ENCODE peak calls at places on chromosomes 2 and 18, in seven cellular contexts. J is IMR-90; D is CD8-positive, alpha-beta T cell; P is aorta; M is body of pancreas; Y is sigmoid colon; K is stomach. R is an unnamed sample.

GRCh38 chr2:215749092-215749957 is 264.0 kb downstream of the MREG start:
- DNase-seq in P (peak; percentile 89), K (no peak), J (peak; percentile 64), M (peak; percentile 24), Y (peak; percentile 86), D (no peak), R (peak; percentile 93)

GRCh38 chr18:51339866-51340265 is 142.4 kb upstream of the MEX3C start:
- DNase-seq in M (no peak), Y (no peak), K (no peak), D (no peak), P (no peak), J (no peak), R (no peak)

GRCh38 chr2:38806001-38806400 is 28.0 kb downstream of the GEMIN6 start:
- DNase-seq in M (no peak), K (no peak), D (no peak), P (no peak), J (no peak), Y (no peak), R (no peak)

GRCh38 chr2:197674546-197674945 is 841 bp downstream of the RFTN2 start:
- DNase-seq in K (no peak), D (no peak), M (no peak), Y (no peak), P (no peak), J (peak; percentile 26), R (no peak)

GRCh38 chr2:55365303-55365702 is 54.4 kb downstream of the CCDC88A start:
- DNase-seq in P (no peak), J (peak; percentile 0), Y (no peak), D (no peak), K (no peak), M (no peak), R (no peak)

GRCh38 chr2:9149388-9149660 is 57.3 kb upstream of the ASAP2 start:
- DNase-seq in D (no peak), J (no peak), M (no peak), Y (peak; percentile 51), K (no peak), P (no peak), R (no peak)

GRCh38 chr18:58699551-58699950 is 28.3 kb downstream of the MALT1 start:
- DNase-seq in Y (no peak), D (no peak), K (no peak), M (no peak), J (no peak), P (no peak), R (no peak)

GRCh38 chr2:134411279-134411827 is 157.5 kb downstream of the MGAT5 start:
- DNase-seq in J (no peak), K (no peak), P (no peak), M (no peak), D (no peak), Y (no peak), R (no peak)

GRCh38 chr2:2843969-2844548 is 513.0 kb upstream of the MYT1L start:
- DNase-seq in K (no peak), P (no peak), M (no peak), J (no peak), D (no peak), Y (no peak), R (no peak)

GRCh38 chr2:137706786-137707613 is 257.3 kb upstream of the HNMT start:
- DNase-seq in K (no peak), D (no peak), M (no peak), J (no peak), P (peak; percentile 66), Y (peak; percentile 64), R (no peak)

GRCh38 chr2:152240559-152241231 is 65.1 kb upstream of the STAM2 start:
- DNase-seq in K (no peak), J (peak; percentile 75), M (no peak), P (no peak), Y (no peak), D (no peak), R (no peak)

GRCh38 chr2:206112108-206112507 is 26.1 kb upstream of the INO80D start:
- DNase-seq in M (no peak), J (no peak), K (no peak), Y (no peak), P (no peak), D (no peak), R (no peak)

GRCh38 chr18:3015203-3015590 is 2.3 kb upstream of the LPIN2 start:
- DNase-seq in Y (no peak), D (no peak), J (peak; percentile 84), P (no peak), K (no peak), M (no peak), R (no peak)

GRCh38 chr2:145040433-145040832 is 520.5 kb upstream of the ZEB2 start:
- DNase-seq in P (no peak), M (no peak), D (no peak), Y (no peak), K (no peak), J (peak; percentile 48), R (no peak)

GRCh38 chr2:36963106-36963505 is 3.2 kb downstream of the STRN start:
- DNase-seq in P (no peak), D (no peak), J (no peak), K (no peak), Y (no peak), M (no peak), R (no peak)

GRCh38 chr2:84900951-84901350 is 4.5 kb upstream of the TMSB10 start:
- DNase-seq in M (no peak), Y (no peak), P (no peak), D (no peak), K (no peak), J (no peak), R (no peak)

GRCh38 chr2:195051401-195051800 is 605.6 kb upstream of the SLC39A10 start:
- DNase-seq in K (no peak), J (no peak), M (no peak), P (no peak), D (no peak), Y (no peak), R (no peak)

GRCh38 chr2:234702731-234703225 is 205.9 kb upstream of the ARL4C start:
- DNase-seq in M (no peak), P (no peak), K (no peak), Y (no peak), J (no peak), D (no peak), R (peak; percentile 85)

GRCh38 chr2:202019689-202020450 is 13.8 kb upstream of the FZD7 start:
- DNase-seq in D (no peak), P (no peak), M (no peak), J (peak; percentile 44), Y (peak; percentile 79), K (no peak), R (no peak)

GRCh38 chr18:23725827-23726661 is 36.8 kb downstream of the LAMA3 start:
- DNase-seq in P (no peak), Y (no peak), K (no peak), D (no peak), M (no peak), J (no peak), R (peak; percentile 57)

GRCh38 chr2:59630789-59631188 is 922.7 kb downstream of the BCL11A start:
- DNase-seq in P (no peak), D (no peak), M (no peak), J (no peak), Y (no peak), K (no peak), R (no peak)

GRCh38 chr18:42545825-42546224 is 569.7 kb downstream of the RIT2 start:
- DNase-seq in M (no peak), K (no peak), D (no peak), Y (no peak), P (no peak), J (peak; percentile 8), R (no peak)

DNA sequence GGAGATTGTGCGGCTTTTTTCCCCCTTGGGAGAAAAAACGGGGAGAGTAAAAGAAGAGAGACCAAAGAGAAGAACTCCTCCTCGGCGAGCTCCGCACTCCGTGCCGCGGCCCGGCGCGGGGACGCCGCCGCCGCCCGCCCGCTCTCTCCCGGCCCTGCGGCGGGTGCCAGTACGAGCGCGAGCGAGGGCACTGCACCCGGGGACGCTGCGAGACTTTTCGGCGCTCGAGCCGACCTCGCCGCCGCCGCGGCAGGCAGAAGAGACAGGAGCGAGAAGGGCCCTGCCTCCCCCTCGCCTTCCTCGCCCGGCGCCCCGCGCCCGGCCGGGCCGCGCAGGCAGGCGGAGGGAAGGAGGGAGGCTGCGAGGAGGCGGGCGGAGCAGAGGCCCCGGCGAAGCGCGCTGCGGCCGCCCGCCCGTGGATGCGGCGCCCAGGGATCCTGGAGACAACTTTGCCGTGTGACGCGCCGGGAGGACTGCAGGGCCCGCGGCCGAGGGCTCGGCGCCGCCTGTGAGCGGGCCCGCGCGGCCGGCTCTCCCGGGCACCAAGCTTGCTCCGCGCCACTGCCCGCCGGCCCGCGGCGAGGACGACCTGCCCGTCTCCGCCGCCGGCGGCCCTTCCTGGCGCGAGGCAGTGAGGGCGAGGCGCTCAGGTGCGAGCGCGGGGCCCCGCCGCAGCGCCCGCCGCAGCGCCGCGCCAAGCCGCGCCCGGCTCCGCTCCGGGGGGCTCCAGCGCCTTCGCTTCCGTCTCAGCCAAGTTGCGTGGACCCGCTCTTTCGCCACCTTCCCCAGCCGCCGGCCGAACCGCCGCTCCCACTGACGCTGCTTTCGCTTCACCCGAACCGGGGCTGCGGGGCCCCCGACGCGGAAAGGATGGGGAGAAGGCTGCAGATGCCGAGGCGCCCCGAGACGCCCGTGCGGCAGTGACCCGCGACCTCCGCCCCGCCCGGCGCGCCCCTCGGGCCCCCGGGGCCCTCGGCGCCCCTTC is 653 bp upstream of the INHBB start:
- DNase-seq in D (no peak), J (no peak), K (no peak), P (no peak), M (no peak), Y (no peak), R (no peak)
- H3K4me3 ChIP-seq in D (peak overlapping the region; percentile 27), J (peak overlapping the region; percentile 48), K (peak overlapping the region; percentile 55), P (peak overlapping the region; percentile 63), M (no peak overlapping the region), Y (peak overlapping the region; percentile 55), R (peak overlapping the region; percentile 60)

DNA sequence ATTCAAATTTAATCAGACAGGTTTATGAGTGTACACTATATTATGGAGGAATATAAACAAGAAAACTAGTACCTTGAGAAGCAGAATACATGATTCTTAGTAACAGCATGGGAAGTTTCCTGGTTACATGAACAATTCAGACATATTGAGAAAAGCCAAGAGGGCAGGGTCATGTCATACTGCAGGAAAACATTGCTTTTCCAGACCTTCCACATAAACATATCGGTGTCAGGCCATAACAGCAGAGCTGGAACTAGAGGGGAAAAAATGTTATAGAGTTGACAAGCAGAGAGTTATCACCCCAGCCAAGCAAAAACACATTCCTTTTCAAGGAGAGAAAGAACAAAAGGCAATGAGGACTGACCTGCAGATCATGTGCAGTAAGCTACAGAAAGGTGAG is 74.7 kb upstream of the ZNF236 start:
- DNase-seq in M (no peak), Y (no peak), P (no peak), J (no peak), D (no peak), K (no peak), R (peak; percentile 14)
- H3K9me3 ChIP-seq in M (no peaks in the 10 kb centered on the region), Y (peaks cover 8% of the 10 kb centered on the region), P (peaks cover 7% of the 10 kb centered on the region), J (peaks cover 8% of the 10 kb centered on the region), D (peaks cover 14% of the 10 kb centered on the region), K (no peaks in the 10 kb centered on the region), R (no peaks in the 10 kb centered on the region)

GRCh38 chr2:191020221-191020741 is 6.3 kb upstream of the STAT1 start:
- DNase-seq in Y (peak; percentile 96), M (peak; percentile 95), K (peak; percentile 95), J (peak; percentile 97), P (peak; percentile 97), D (peak; percentile 87), R (peak; percentile 97)
- H3K4me3 ChIP-seq in Y (peak overlapping the region; percentile 66), M (peak overlapping the region; percentile 60), K (peak overlapping the region; percentile 68), J (peak overlapping the region; percentile 61), P (peak overlapping the region; percentile 67), D (peak overlapping the region; percentile 73), R (peak overlapping the region; percentile 74)

DNA sequence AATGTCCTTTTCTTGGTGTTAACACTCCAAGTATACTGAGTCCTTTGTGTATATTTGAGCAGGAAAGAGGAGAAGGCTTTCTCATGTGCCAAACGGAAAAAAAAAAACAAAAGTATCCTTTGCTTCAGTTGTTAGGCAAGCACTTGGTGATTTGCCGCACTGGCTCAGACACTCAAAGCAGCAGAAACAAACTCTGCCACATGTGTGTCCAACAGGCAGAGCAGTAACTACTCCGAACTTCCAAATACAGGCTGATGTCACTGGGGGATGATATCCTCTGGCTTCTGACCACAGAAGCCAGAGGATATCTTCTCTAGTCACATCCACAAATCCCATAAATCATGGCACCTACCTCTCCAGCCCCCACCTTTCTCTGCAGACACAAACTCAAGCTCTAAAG is 108.0 kb upstream of the SALL3 start:
- DNase-seq in M (no peak), D (no peak), J (no peak), P (no peak), Y (no peak), K (no peak), R (peak; percentile 83)
- H3K9me3 ChIP-seq in M (no peaks in the 10 kb centered on the region), D (no peaks in the 10 kb centered on the region), J (peaks cover 33% of the 10 kb centered on the region), P (no peaks in the 10 kb centered on the region), Y (no peaks in the 10 kb centered on the region), K (no peaks in the 10 kb centered on the region), R (no peaks in the 10 kb centered on the region)